ENCODE peak calls at places on chromosome 10, in ten cellular contexts. D is Peyer's patch, J is suprapubic skin, W is body of pancreas, K is uterus, V is stomach, F is ovary, G is breast epithelium, L is heart left ventricle, C is sigmoid colon. T is an unnamed sample.

GRCh38 chr10:102752934-102753664 is 9.4 kb downstream of the WBP1L start:
- DNase-seq in K (peak; percentile 51), C (peak; percentile 78), J (no peak), V (no peak), D (no peak), F (peak; percentile 27), W (no peak), L (peak; percentile 27), G (no peak), T (no peak)

GRCh38 chr10:43809211-43809930 is 160.7 kb upstream of the ZNF32 start:
- DNase-seq in D (no peak), V (no peak), G (no peak), J (no peak), L (no peak), K (no peak), W (no peak), C (no peak), F (no peak), T (no peak)

GRCh38 chr10:4834896-4835405 is 8.9 kb downstream of the AKR1E2 start:
- DNase-seq in K (no peak), V (no peak), G (no peak), F (no peak), W (no peak), J (no peak), D (no peak), C (no peak), L (no peak), T (no peak)

GRCh38 chr10:71447676-71448075 is 51.0 kb downstream of the CDH23 start:
- DNase-seq in K (no peak), J (no peak), W (no peak), C (no peak), G (no peak), V (no peak), F (no peak), D (no peak), L (no peak), T (no peak)

GRCh38 chr10:12712284-12712983 is 289.1 kb downstream of the CCDC3 start:
- DNase-seq in F (no peak), D (no peak), J (no peak), C (no peak), G (no peak), V (no peak), K (no peak), W (no peak), L (no peak), T (no peak)

GRCh38 chr10:787933-788651 is 98.6 kb upstream of the DIP2C start:
- DNase-seq in K (no peak), J (peak; percentile 72), L (no peak), W (no peak), V (peak; percentile 23), F (no peak), D (no peak), G (no peak), C (peak; percentile 62), T (peak; percentile 3)

GRCh38 chr10:130382031-130382430 is 245.8 kb downstream of the GLRX3 start:
- DNase-seq in V (no peak), G (no peak), L (no peak), D (no peak), W (no peak), F (no peak), K (no peak), J (no peak), C (no peak), T (no peak)

GRCh38 chr10:82757907-82758306 is 882.9 kb downstream of the NRG3 start:
- DNase-seq in G (no peak), J (no peak), F (no peak), W (no peak), V (no peak), K (no peak), L (no peak), C (no peak), D (no peak), T (no peak)

GRCh38 chr10:24575462-24576002 is 148.2 kb downstream of the ARHGAP21 start:
- DNase-seq in F (no peak), K (no peak), J (no peak), L (no peak), W (no peak), G (no peak), V (no peak), D (no peak), C (no peak), T (no peak)

GRCh38 chr10:116444527-116445142 is 17.0 kb downstream of the PNLIPRP3 start:
- DNase-seq in J (no peak), L (no peak), W (peak; percentile 25), V (no peak), F (no peak), K (no peak), D (no peak), G (no peak), C (no peak), T (no peak)

GRCh38 chr10:37496061-37496460 is 361.3 kb downstream of the ZNF248 start:
- DNase-seq in V (no peak), C (no peak), G (no peak), J (no peak), D (no peak), W (no peak), L (no peak), K (no peak), F (no peak), T (no peak)

GRCh38 chr10:50152792-50153272 is 85.1 kb downstream of the WASHC2A start:
- DNase-seq in G (no peak), W (peak; percentile 55), C (no peak), K (no peak), J (peak; percentile 74), F (no peak), D (no peak), L (no peak), V (peak; percentile 37), T (peak; percentile 9)

GRCh38 chr10:22183771-22184466 is 33.9 kb downstream of the EBLN1 start:
- DNase-seq in J (no peak), G (no peak), L (no peak), D (no peak), C (no peak), V (no peak), K (no peak), F (no peak), W (no peak), T (no peak)

GRCh38 chr10:78540355-78541076 is 506.9 kb downstream of the RPS24 start:
- DNase-seq in W (no peak), L (no peak), F (no peak), K (no peak), C (peak; percentile 8), G (no peak), D (no peak), J (peak; percentile 13), V (no peak), T (no peak)

GRCh38 chr10:84291389-84291788 is 37.0 kb upstream of the CCSER2 start:
- DNase-seq in K (no peak), J (no peak), F (no peak), V (no peak), L (no peak), D (no peak), C (no peak), G (no peak), W (no peak), T (no peak)

GRCh38 chr10:118723467-118723866 is 31.3 kb downstream of the CACUL1 start:
- DNase-seq in D (no peak), C (no peak), K (no peak), F (no peak), L (no peak), V (no peak), J (no peak), G (no peak), W (no peak), T (no peak)

GRCh38 chr10:106038246-106038645 is 1126.3 kb downstream of the SORCS1 start:
- DNase-seq in C (no peak), G (no peak), V (no peak), D (no peak), J (no peak), W (no peak), F (no peak), K (no peak), L (no peak), T (no peak)

GRCh38 chr10:34156781-34157425 is 658.2 kb downstream of the PARD3 start:
- DNase-seq in G (peak; percentile 27), J (no peak), V (no peak), K (peak; percentile 54), L (no peak), F (no peak), D (no peak), W (no peak), C (no peak), T (peak; percentile 24)
- TF ChIP-seq CTCF in G (no peak), J (peak; percentile 6), V (no peak), K (no peak), L (no peak), F (no peak), D (no peak), W (no peak), C (no peak), T (no peak)

GRCh38 chr10:6203331-6204062 is 765 bp downstream of the PFKFB3 start:
- DNase-seq in G (peak; percentile 50), K (peak; percentile 38), W (peak; percentile 66), F (peak; percentile 73), C (peak; percentile 79), D (peak; percentile 65), L (peak; percentile 70), J (no peak), V (peak; percentile 67), T (peak; percentile 38)
- H3K27ac ChIP-seq in G (peak overlapping the region; percentile 90), K (peak overlapping the region; percentile 87), W (peak overlapping the region; percentile 87), F (peak overlapping the region; percentile 89), C (peak overlapping the region; percentile 98), D (peak overlapping the region; percentile 96), L (peak overlapping the region; percentile 94), J (peak overlapping the region; percentile 95), V (peak overlapping the region; percentile 99), T (peak overlapping the region; percentile 90)

GRCh38 chr10:110901954-110902819 is 16.8 kb downstream of the BBIP1 start:
- DNase-seq in V (no peak), D (no peak), G (no peak), L (no peak), W (no peak), F (no peak), C (peak; percentile 68), K (peak; percentile 55), J (no peak), T (no peak)
- TF ChIP-seq POLR2A in V (no peak), D (no peak), G (no peak), L (no peak), W (no peak), F (no peak), C (no peak), K (no peak), J (no peak), T (no peak)

GRCh38 chr10:133391761-133392518 is 2.0 kb upstream of the MTG1 start:
- DNase-seq in K (no peak), F (no peak), D (no peak), L (no peak), J (no peak), G (no peak), W (no peak), C (peak; percentile 56), V (peak; percentile 19), T (no peak)

GRCh38 chr10:133394801-133395221 is 854 bp downstream of the MTG1 start:
- DNase-seq in J (no peak), W (no peak), D (no peak), K (no peak), G (no peak), V (peak; percentile 24), C (peak; percentile 62), F (no peak), L (no peak), T (no peak)

GRCh38 chr10:133393401-133394063 is 425 bp upstream of the MTG1 start:
- DNase-seq in W (no peak), K (no peak), V (peak; percentile 20), L (no peak), J (no peak), D (no peak), G (no peak), C (peak; percentile 50), F (no peak), T (no peak)

GRCh38 chr10:133396035-133396624 is 2.2 kb downstream of the MTG1 start:
- DNase-seq in G (no peak), F (no peak), J (no peak), L (no peak), W (no peak), K (no peak), C (peak; percentile 57), V (peak; percentile 21), D (no peak), T (no peak)

GRCh38 chr10:133394064-133394663 is at the start of gene MTG1:
- DNase-seq in W (peak; percentile 96), L (peak; percentile 94), K (peak; percentile 89), J (peak; percentile 93), C (peak; percentile 96), V (peak; percentile 95), F (peak; percentile 97), G (peak; percentile 71), D (peak; percentile 88), T (peak; percentile 89)
- TF ChIP-seq CTCF in W (peak; percentile 49), L (no peak), K (peak; percentile 19), J (no peak), C (no peak), V (peak; percentile 35), F (peak; percentile 29), G (no peak), D (peak; percentile 57), T (peak; percentile 52)